ENCODE peak calls at places on chromosomes 11 and 22, in eight cellular contexts. X is HCT116, M is Panc1, C is K562, Q is GM12878, Z is upper lobe of left lung, B is HepG2, A is GM23338. J is an unnamed sample.

GRCh38 chr11:3222941-3223905 is 4.6 kb upstream of the MRGPRG start:
- ATAC-seq in X (no peak), M (no peak), C (no peak), Q (no peak), Z (no peak), B (no peak), A (no peak), J (no peak)

GRCh38 chr11:115996808-115997188 is 492.6 kb upstream of the CADM1 start:
- ATAC-seq in X (no peak), M (no peak), C (no peak), Q (peak; percentile 67), Z (peak; percentile 34), B (no peak), A (no peak), J (no peak)

GRCh38 chr22:31676700-31677099 is 14.7 kb upstream of the PISD start:
- ATAC-seq in X (peak; percentile 100), M (peak; percentile 95), C (no peak), Q (peak; percentile 100), Z (peak; percentile 100), B (no peak), A (peak; percentile 100), J (peak; percentile 99)

GRCh38 chr11:34028407-34028804 is 23.1 kb upstream of the CAPRIN1 start:
- ATAC-seq in X (no peak), M (no peak), C (peak; percentile 49), Q (no peak), Z (no peak), B (peak; percentile 82), A (no peak), J (no peak)

GRCh38 chr11:12706531-12707499 is 32.6 kb downstream of the TEAD1 start:
- ATAC-seq in X (no peak), M (no peak), C (peak; percentile 87), Q (no peak), Z (no peak), B (no peak), A (no peak), J (no peak)

GRCh38 chr22:23632178-23632577 is at the start of gene DRICH1:
- ATAC-seq in X (peak; percentile 46), M (no peak), C (no peak), Q (no peak), Z (no peak), B (no peak), A (no peak), J (no peak)

GRCh38 chr11:25794804-25795203 is 537.1 kb upstream of the ANO3 start:
- ATAC-seq in X (no peak), M (no peak), C (no peak), Q (no peak), Z (peak; percentile 10), B (peak; percentile 40), A (peak; percentile 84), J (no peak)

GRCh38 chr11:75743711-75744563 is 24.6 kb upstream of the DGAT2 start:
- ATAC-seq in X (no peak), M (no peak), C (peak; percentile 76), Q (no peak), Z (peak; percentile 19), B (peak; percentile 86), A (no peak), J (no peak)

GRCh38 chr11:79263001-79263400 is 177.8 kb downstream of the TENM4 start:
- ATAC-seq in X (no peak), M (no peak), C (no peak), Q (no peak), Z (peak; percentile 31), B (no peak), A (peak; percentile 64), J (peak; percentile 44)

GRCh38 chr11:31798057-31799035 is 12.8 kb downstream of the PAX6 start:
- ATAC-seq in X (no peak), M (peak; percentile 34), C (no peak), Q (peak; percentile 38), Z (no peak), B (no peak), A (peak; percentile 77), J (no peak)

GRCh38 chr11:90930252-90930651 is 707.4 kb upstream of the CHORDC1 start:
- ATAC-seq in X (no peak), M (no peak), C (no peak), Q (no peak), Z (no peak), B (no peak), A (no peak), J (no peak)

GRCh38 chr11:131677832-131678470 is 307.5 kb downstream of the NTM start:
- ATAC-seq in X (no peak), M (no peak), C (no peak), Q (no peak), Z (no peak), B (no peak), A (peak; percentile 56), J (no peak)

GRCh38 chr11:78428273-78428651 is 10.6 kb upstream of the GAB2 start:
- ATAC-seq in X (no peak), M (no peak), C (peak; percentile 18), Q (peak; percentile 5), Z (no peak), B (no peak), A (no peak), J (no peak)

GRCh38 chr11:132205496-132205895 is 835.1 kb downstream of the NTM start:
- ATAC-seq in X (no peak), M (no peak), C (no peak), Q (no peak), Z (no peak), B (no peak), A (no peak), J (no peak)

GRCh38 chr11:69539416-69540117 is 58.1 kb downstream of the LINC01488 start:
- ATAC-seq in X (no peak), M (no peak), C (no peak), Q (no peak), Z (peak; percentile 71), B (no peak), A (peak; percentile 14), J (peak; percentile 42)

GRCh38 chr11:87002918-87003317 is 34.8 kb upstream of the TMEM135 start:
- ATAC-seq in X (no peak), M (no peak), C (no peak), Q (peak; percentile 57), Z (no peak), B (no peak), A (no peak), J (no peak)

GRCh38 chr11:92440701-92441338 is 216.2 kb downstream of the FAT3 start:
- ATAC-seq in X (no peak), M (no peak), C (no peak), Q (no peak), Z (no peak), B (no peak), A (peak; percentile 95), J (no peak)

GRCh38 chr11:3879216-3879966 is 23.9 kb downstream of the STIM1 start:
- ATAC-seq in X (no peak), M (no peak), C (peak; percentile 11), Q (peak; percentile 82), Z (no peak), B (no peak), A (no peak), J (no peak)

DNA sequence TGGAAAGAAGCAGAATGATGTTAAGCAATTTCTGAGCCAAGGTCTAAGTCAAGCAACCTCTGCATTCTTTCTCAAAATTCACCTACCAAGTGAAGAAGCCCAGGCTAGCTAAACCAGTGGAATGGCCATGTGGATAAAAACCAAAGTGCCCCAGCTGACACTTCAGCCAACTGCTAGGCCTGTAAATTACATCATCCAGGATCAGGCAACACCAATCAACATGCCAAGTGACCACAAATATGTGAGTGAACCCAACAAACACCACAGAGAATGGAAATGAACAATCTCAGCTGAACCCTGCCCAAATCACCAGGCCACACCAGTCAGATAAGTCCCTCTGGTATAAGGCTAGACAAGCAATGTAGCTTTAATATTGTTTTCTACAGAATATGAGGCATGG is 25.1 kb upstream of the FJX1 start:
- ATAC-seq in X (peak; percentile 63), M (no peak), C (no peak), Q (peak; percentile 31), Z (peak; percentile 61), B (no peak), A (no peak), J (no peak)
- TF ChIP-seq POLR2AphosphoS5 in X (no peak), M (no peak), C (no peak), Q (no peak), Z (no peak), B (no peak), A (no peak), J (no peak)

DNA sequence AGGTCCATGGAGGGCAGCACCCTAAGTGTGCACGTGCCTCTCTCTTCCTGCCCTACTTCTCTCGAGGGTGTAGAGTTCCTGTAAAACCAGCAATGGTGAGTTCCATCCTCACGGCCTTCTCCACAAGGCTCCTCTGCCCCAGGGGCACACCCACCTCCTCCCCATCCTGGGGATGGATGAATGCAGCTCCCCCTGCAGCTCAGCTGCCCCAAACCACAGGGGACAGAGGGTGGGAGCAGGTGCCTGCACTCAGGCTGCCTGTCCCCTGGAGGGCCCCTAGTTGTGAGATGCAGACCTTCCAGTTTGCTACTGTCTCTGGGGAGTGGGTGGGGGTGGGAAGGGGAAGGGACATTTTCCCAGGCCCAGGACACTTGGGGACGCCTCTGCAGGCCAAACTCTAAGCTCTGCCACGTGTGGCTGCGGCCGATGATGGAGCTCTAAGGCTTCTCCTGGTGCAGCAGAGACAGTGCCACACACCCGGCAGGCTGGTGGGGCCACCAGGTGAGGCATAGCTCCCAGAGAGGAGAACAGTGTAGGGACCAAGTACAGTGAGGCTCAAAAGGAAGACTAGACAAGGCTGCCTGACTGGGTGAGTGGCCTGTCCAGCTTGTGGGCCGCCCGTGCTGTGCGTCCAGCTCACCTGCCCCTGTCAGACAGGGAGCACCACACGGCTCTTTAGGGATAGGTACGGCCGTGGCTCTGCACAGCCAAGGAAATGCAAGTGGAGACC is 540.9 kb downstream of the TBC1D22A start:
- ATAC-seq in X (no peak), M (no peak), C (no peak), Q (no peak), Z (no peak), B (no peak), A (no peak), J (no peak)
- H3K4me3 ChIP-seq in X (no peak overlapping the region), M (no peak overlapping the region), C (no peak overlapping the region), Q (no peak overlapping the region), Z (no peak overlapping the region), B (no peak overlapping the region), A (no peak overlapping the region), J (no peak overlapping the region)

DNA sequence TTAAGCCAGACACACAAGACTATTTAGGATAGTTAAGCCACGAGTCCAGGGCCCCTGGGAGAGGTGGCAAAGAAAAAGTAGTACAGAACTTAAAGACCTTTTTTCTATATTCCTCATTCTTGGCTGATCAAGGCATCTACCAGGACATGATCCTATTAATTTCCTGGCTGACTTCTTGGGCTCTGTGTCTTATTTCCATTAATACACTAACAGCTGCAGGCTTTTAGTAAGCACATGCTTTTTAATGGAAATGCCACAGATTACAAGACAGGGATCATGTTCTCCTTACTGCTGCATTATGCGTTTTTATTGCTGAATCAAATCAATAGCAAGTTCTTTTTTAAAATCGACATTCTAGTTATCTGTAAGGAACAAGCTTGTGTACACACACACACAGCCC is 35.2 kb downstream of the BTG4 start:
- ATAC-seq in X (no peak), M (no peak), C (no peak), Q (no peak), Z (no peak), B (no peak), A (no peak), J (no peak)
- TF ChIP-seq POLR2AphosphoS5 in X (no peak), M (no peak), C (no peak), Q (no peak), Z (no peak), B (no peak), A (no peak), J (no peak)

DNA sequence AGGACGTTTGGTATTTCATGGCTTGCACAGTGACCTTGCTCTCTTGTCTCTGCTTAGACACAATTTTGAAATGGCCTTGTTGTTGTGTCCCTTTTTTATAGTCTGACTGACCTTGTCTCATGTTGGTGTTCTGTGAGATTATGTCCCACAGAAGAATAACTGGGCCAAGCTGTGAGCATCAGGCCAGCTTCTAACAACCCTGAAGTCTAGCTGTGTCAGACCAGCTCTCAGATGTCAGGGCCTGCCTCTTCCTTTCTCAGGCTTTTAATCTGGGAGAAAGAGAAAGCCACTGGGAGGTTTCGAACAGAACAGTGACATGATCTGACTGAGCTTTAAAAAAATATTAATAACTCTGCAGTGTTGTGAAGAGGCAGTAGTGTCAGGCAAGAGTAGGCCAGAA is 2.0 kb upstream of the UEVLD start:
- ATAC-seq in X (no peak), M (no peak), C (no peak), Q (peak; percentile 24), Z (no peak), B (peak; percentile 15), A (no peak), J (no peak)
- H3K4me3 ChIP-seq in X (no peak overlapping the region), M (no peak overlapping the region), C (no peak overlapping the region), Q (peak overlapping the region; percentile 37), Z (no peak overlapping the region), B (no peak overlapping the region), A (no peak overlapping the region), J (no peak overlapping the region)